ENCODE peak calls at places on chromosomes 3 and 15, in nine cellular contexts. A is mucosa of descending colon, B is BE2C, W is NB4, J is fibroblast of lung, D is A549, P is fibroblast of mammary gland, E is H9, Z is choroid plexus epithelial cell. T is an unnamed sample.

GRCh38 chr3:112392393-112393359 is 59.7 kb downstream of the CD200 start:
- DNase-seq in Z (no peak), A (no peak), E (no peak), W (no peak), B (no peak), D (no peak), J (no peak), P (no peak), T (no peak)

GRCh38 chr3:67790043-67790442 is 135.6 kb upstream of the SUCLG2 start:
- DNase-seq in W (peak), A (peak), D (peak), Z (peak), E (peak), B (peak), P (peak), J (peak), T (peak)

GRCh38 chr15:67125589-67126502 is 60.4 kb downstream of the SMAD3 start:
- DNase-seq in A (no peak), W (peak), P (peak), D (peak), B (no peak), J (peak), E (no peak), Z (peak), T (no peak)

GRCh38 chr15:93042211-93042610 is 46.8 kb downstream of the RGMA start:
- DNase-seq in D (no peak), J (no peak), P (no peak), B (no peak), W (no peak), Z (no peak), A (no peak), E (no peak), T (no peak)

GRCh38 chr15:58852347-58852746 is 81.1 kb downstream of the SLTM start:
- DNase-seq in W (no peak), E (no peak), D (no peak), Z (peak), P (peak), A (no peak), B (no peak), J (no peak), T (no peak)

GRCh38 chr3:62368705-62369475 is 4.5 kb downstream of the FEZF2 start:
- DNase-seq in P (no peak), B (peak), D (no peak), Z (no peak), J (no peak), W (no peak), A (no peak), E (peak), T (no peak)

GRCh38 chr3:12149029-12149428 is 9.7 kb downstream of the TIMP4 start:
- DNase-seq in Z (no peak), B (peak), W (no peak), E (no peak), J (no peak), D (no peak), A (no peak), P (no peak), T (no peak)

GRCh38 chr3:88057650-88058321 is 1.0 kb downstream of the CGGBP1 start:
- DNase-seq in P (peak), W (no peak), A (no peak), E (no peak), Z (peak), B (no peak), J (peak), D (no peak), T (no peak)

GRCh38 chr15:60575995-60576394 is 97.1 kb upstream of the ICE2 start:
- DNase-seq in A (no peak), B (no peak), E (no peak), D (peak), J (no peak), Z (peak), P (peak), W (no peak), T (no peak)

GRCh38 chr3:40451551-40451950 is 5.6 kb upstream of the RPL14 start:
- DNase-seq in Z (no peak), J (no peak), W (no peak), B (no peak), A (no peak), P (no peak), E (no peak), D (no peak), T (no peak)

GRCh38 chr15:62983956-62984355 is 58.6 kb upstream of the TPM1 start:
- DNase-seq in E (no peak), J (no peak), A (no peak), P (no peak), Z (no peak), D (no peak), W (peak), B (no peak), T (no peak)

GRCh38 chr15:66959066-66959465 is 106.3 kb upstream of the SMAD3 start:
- DNase-seq in B (no peak), Z (no peak), D (no peak), A (no peak), W (no peak), P (no peak), J (no peak), E (no peak), T (no peak)

GRCh38 chr15:89665449-89666146 is 10.3 kb upstream of the KIF7 start:
- DNase-seq in D (peak), E (peak), P (peak), J (peak), Z (peak), A (peak), B (peak), W (peak), T (no peak)

GRCh38 chr15:64146885-64147681 is 4.4 kb upstream of the SNX22 start:
- DNase-seq in D (no peak), J (peak), B (peak), A (no peak), E (no peak), Z (peak), P (no peak), W (no peak), T (no peak)

GRCh38 chr15:35654334-35654733 is 108.4 kb upstream of the DPH6 start:
- DNase-seq in B (no peak), P (no peak), Z (no peak), J (peak), D (no peak), W (no peak), A (no peak), E (no peak), T (no peak)

GRCh38 chr15:70023064-70023768 is 74.5 kb downstream of the TLE3 start:
- DNase-seq in J (peak), A (no peak), W (peak), B (no peak), D (no peak), E (no peak), P (peak), Z (peak), T (no peak)

GRCh38 chr3:186879776-186880175 is 37.3 kb downstream of the ADIPOQ start:
- DNase-seq in P (no peak), W (no peak), J (no peak), E (no peak), Z (no peak), B (no peak), D (no peak), A (no peak), T (no peak)

GRCh38 chr3:126321490-126321889 is 35.7 kb downstream of the KLF15 start:
- DNase-seq in W (no peak), B (no peak), Z (no peak), E (peak), A (no peak), D (no peak), J (no peak), P (no peak), T (no peak)

GRCh38 chr15:36612063-36612788 is 32.8 kb downstream of the CDIN1 start:
- DNase-seq in D (no peak), P (peak), B (no peak), E (no peak), Z (peak), J (peak), W (no peak), A (no peak), T (no peak)

GRCh38 chr15:92393287-92393993 is at the start of gene ST8SIA2:
- DNase-seq in B (peak), D (no peak), P (peak), A (peak), J (peak), E (peak), W (no peak), Z (no peak), T (peak)

GRCh38 chr15:89825264-89825940 is 10.8 kb upstream of the ANPEP start:
- DNase-seq in E (no peak), D (no peak), Z (no peak), B (no peak), J (no peak), A (peak), W (peak), P (no peak), T (no peak)

GRCh38 chr15:83207622-83208356 is at the start of gene HDGFL3:
- DNase-seq in Z (peak), J (peak), B (peak), P (peak), E (peak), W (peak), A (peak), D (peak), T (peak)

GRCh38 chr3:122890077-122890484 is 95.2 kb downstream of the SLC49A4 start:
- DNase-seq in J (peak), A (no peak), P (peak), Z (peak), E (peak), W (peak), B (peak), D (no peak), T (no peak)

GRCh38 chr3:156680243-156680930 is 6.0 kb downstream of the TIPARP start:
- DNase-seq in J (no peak), W (no peak), P (no peak), D (no peak), Z (no peak), E (no peak), B (no peak), A (no peak), T (no peak)

GRCh38 chr3:50628601-50629000 is 11.7 kb downstream of the MAPKAPK3 start:
- DNase-seq in A (no peak), B (no peak), J (no peak), W (no peak), Z (no peak), D (no peak), E (no peak), P (no peak), T (no peak)

GRCh38 chr3:50625879-50626182 is 8.9 kb downstream of the MAPKAPK3 start:
- DNase-seq in W (no peak), J (no peak), B (no peak), A (no peak), E (no peak), Z (no peak), D (no peak), P (no peak), T (no peak)

GRCh38 chr3:50626406-50626805 is 9.5 kb downstream of the MAPKAPK3 start:
- DNase-seq in J (no peak), A (no peak), Z (no peak), W (no peak), B (no peak), E (no peak), D (no peak), P (no peak), T (no peak)

GRCh38 chr3:50625131-50625878 is 8.4 kb downstream of the MAPKAPK3 start:
- DNase-seq in J (no peak), P (no peak), E (no peak), W (no peak), Z (no peak), D (no peak), B (no peak), A (peak), T (peak)

GRCh38 chr3:50627407-50628051 is 10.6 kb downstream of the MAPKAPK3 start:
- DNase-seq in E (peak), Z (peak), A (no peak), P (peak), W (peak), B (peak), D (peak), J (peak), T (no peak)
- TF ChIP-seq CTCF in E (peak), Z (peak), A (no peak), P (peak), W (no peak), B (peak), D (peak), J (peak), T (no peak)

GRCh38 chr15:40307421-40308165 is at the start of gene PLCB2:
- DNase-seq in P (no peak), D (peak), B (peak), A (peak), E (peak), Z (no peak), W (peak), J (no peak), T (no peak)
- TF ChIP-seq CTCF in P (no peak), D (no peak), B (peak), A (no peak), E (peak), Z (peak), W (peak), J (no peak), T (no peak)

GRCh38 chr3:9783954-9784353 is 8.3 kb downstream of the TADA3 start:
- DNase-seq in W (no peak), E (no peak), Z (no peak), A (no peak), J (no peak), P (no peak), B (no peak), D (no peak), T (no peak)
- TF ChIP-seq CTCF in W (no peak), E (no peak), Z (no peak), A (no peak), J (no peak), P (no peak), B (no peak), D (no peak), T (no peak)

GRCh38 chr3:146640361-146640760 is 35.2 kb upstream of the PLSCR5 start:
- DNase-seq in A (no peak), E (no peak), W (no peak), P (no peak), D (no peak), Z (no peak), B (no peak), J (no peak), T (no peak)

GRCh38 chr3:146640955-146641867 is 36.1 kb upstream of the PLSCR5 start:
- DNase-seq in W (peak), J (peak), P (peak), D (peak), B (no peak), E (no peak), Z (peak), A (no peak), T (no peak)

GRCh38 chr3:146636881-146637280 is 31.7 kb upstream of the PLSCR5 start:
- DNase-seq in D (no peak), E (no peak), P (no peak), A (no peak), B (no peak), W (no peak), Z (no peak), J (no peak), T (no peak)

GRCh38 chr3:146637871-146638270 is 32.7 kb upstream of the PLSCR5 start:
- DNase-seq in W (no peak), Z (no peak), A (no peak), B (no peak), E (no peak), D (no peak), P (no peak), J (peak), T (no peak)

DNA sequence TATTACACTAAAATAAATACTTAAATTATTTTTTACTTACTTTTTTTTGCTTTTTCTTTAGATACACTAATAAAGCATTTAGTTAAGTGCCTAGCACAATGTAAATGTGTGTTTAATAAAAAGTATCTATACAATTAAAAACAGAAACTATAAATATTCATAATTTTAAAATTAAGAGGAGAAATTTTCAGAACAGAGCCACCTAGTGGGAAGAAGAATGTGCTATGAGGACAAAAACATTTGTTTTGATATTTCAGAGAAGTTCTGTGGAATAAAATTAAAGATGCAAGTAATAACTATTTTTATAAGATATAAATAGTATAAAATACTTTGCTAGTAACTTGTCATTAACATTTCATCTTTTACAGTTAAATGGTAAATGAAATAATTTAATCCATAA is 33.6 kb upstream of the PLSCR5 start:
- DNase-seq in D (peak), Z (peak), W (no peak), A (no peak), B (no peak), E (no peak), P (no peak), J (no peak), T (no peak)
- TF ChIP-seq CTCF in D (peak), Z (no peak), W (peak), A (no peak), B (peak), E (peak), P (peak), J (no peak), T (peak)

DNA sequence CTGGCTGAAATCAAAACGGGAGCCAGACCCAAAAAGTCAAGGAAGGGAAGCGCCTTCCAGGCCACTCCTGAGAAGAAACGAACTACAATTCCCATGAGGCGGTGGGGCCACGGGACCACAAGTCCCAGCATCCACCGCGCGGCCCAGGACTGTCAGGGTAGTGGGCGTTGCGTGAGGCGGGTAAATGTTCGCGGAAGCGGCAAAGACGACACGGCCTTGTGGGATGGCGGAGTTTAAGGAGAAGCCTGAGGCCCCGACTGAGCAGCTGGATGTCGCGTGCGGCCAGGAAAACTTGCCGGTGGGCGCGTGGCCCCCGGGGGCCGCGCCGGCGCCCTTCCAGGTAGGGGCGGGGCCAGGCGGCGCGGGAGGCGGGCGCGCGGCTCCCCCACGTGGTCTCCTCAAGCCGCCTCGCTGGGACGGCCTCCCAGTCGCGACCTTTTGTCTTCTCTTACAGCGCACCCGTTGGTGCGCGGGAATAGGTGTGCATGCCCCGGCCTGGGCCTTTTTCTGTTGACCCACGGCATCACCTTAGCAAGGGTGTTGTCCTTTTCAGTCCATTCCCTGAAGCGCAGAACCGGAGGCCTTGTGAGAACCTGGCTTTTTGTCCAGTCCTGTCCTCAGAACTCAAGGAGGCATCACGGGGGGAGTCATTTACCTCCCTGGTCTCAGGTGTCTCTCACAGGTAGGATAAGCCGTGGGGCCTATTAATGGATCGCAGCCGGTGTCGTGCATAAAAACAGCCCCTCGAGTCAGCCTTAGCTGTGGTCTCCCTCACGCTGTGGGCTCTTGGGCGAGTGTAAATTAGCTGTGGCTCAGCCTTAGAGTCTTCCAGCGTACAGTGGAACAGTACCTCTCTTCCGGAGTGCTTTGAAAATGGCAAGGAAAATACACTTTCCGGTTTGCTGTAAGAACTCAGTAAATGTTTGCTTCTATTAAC is at the start of gene SETMAR:
- DNase-seq in D (peak), J (peak), A (peak), W (peak), Z (peak), P (peak), B (peak), E (peak), T (peak)
- TF ChIP-seq CTCF in D (no peak), J (no peak), A (no peak), W (no peak), Z (no peak), P (no peak), B (no peak), E (no peak), T (no peak)

DNA sequence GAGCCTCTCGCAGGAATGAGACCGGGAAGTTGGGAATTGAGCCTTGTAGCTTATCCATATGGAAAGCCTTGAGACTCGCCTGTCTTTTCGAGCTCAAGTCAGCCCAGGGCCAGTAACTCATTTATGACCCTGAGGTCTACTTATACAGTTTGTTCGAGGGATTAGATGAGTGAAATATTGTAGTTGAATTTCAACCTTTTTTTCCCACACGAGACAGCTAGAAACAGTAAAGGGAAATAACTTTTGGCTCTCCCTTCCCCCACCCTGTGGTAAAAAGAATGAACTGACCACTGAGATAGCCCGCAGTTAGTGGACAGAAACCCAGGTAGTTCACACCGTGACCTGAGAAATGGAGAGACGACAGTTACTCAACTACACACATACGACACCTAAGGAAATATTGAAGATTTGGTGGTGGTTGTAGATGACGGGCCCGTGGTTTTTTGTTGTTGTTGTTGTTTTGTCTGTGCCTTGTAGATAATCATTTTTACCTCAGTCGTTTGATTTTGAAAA is 837 bp downstream of the EIF3J start:
- DNase-seq in E (no peak), D (peak), Z (peak), P (peak), J (peak), A (no peak), B (no peak), W (peak), T (no peak)
- TF ChIP-seq CTCF in E (peak), D (no peak), Z (no peak), P (no peak), J (no peak), A (no peak), B (peak), W (no peak), T (no peak)

GRCh38 chr15:77634266-77634962 is 1.7 kb upstream of the LINGO1 start:
- DNase-seq in W (peak), Z (peak), E (peak), D (peak), B (peak), J (peak), A (peak), P (peak), T (peak)
- TF ChIP-seq CTCF in W (peak), Z (peak), E (peak), D (peak), B (peak), J (no peak), A (peak), P (peak), T (peak)

GRCh38 chr3:104323226-104323625 is 1043.5 kb upstream of the ALCAM start:
- DNase-seq in D (no peak), A (no peak), P (no peak), Z (no peak), B (no peak), J (no peak), E (no peak), W (peak), T (no peak)
- TF ChIP-seq CTCF in D (no peak), A (no peak), P (no peak), Z (no peak), B (no peak), J (no peak), E (no peak), W (no peak), T (no peak)

GRCh38 chr3:60178931-60179653 is 1072.2 kb downstream of the FHIT start:
- DNase-seq in P (peak), A (no peak), E (no peak), B (no peak), J (no peak), D (no peak), Z (no peak), W (no peak), T (no peak)

GRCh38 chr3:60186359-60186758 is 1064.9 kb downstream of the FHIT start:
- DNase-seq in E (no peak), Z (no peak), W (no peak), B (no peak), J (no peak), D (no peak), P (no peak), A (no peak), T (no peak)

GRCh38 chr3:60185161-60185560 is 1066.1 kb downstream of the FHIT start:
- DNase-seq in J (no peak), D (no peak), W (no peak), B (no peak), P (no peak), Z (no peak), A (no peak), E (no peak), T (no peak)

GRCh38 chr3:60177726-60178125 is 1073.5 kb downstream of the FHIT start:
- DNase-seq in P (no peak), W (no peak), J (no peak), A (no peak), D (no peak), E (no peak), B (no peak), Z (no peak), T (no peak)

GRCh38 chr3:60182697-60183096 is 1068.6 kb downstream of the FHIT start:
- DNase-seq in E (no peak), P (no peak), B (no peak), Z (peak), D (no peak), W (no peak), J (no peak), A (no peak), T (no peak)
- TF ChIP-seq CTCF in E (peak), P (no peak), B (peak), Z (peak), D (no peak), W (no peak), J (no peak), A (no peak), T (no peak)

GRCh38 chr15:42066764-42067415 is 27.5 kb downstream of the PLA2G4D start:
- DNase-seq in J (no peak), A (no peak), P (no peak), W (no peak), E (no peak), D (no peak), Z (no peak), B (no peak), T (no peak)
- TF ChIP-seq CTCF in J (no peak), A (no peak), P (no peak), W (no peak), E (peak), D (no peak), Z (no peak), B (no peak), T (no peak)

T was measured in D721Med.